ENCODE peak calls at places on chromosomes 2 and 18, in ten cellular contexts. A is mammary epithelial cell, P is Daoy, M is NCI-H1105 treated with DMSO at 0.1 percent for 48 hours, R is left colon, Y is brain microvascular endothelial cell, V is left kidney, C is dermis microvascular lymphatic vessel endothelial cell, B is AG04450, H is GM13976. T is an unnamed sample.

GRCh38 chr2:61179701-61180639 is 18.0 kb downstream of the C2orf74 start:
- DNase-seq in C (no peak), A (peak), P (peak), M (no peak), R (peak), B (no peak), Y (peak), V (no peak), H (no peak), T (no peak)

GRCh38 chr2:157838442-157839161 is 37.5 kb downstream of the ACVR1 start:
- DNase-seq in Y (peak), B (peak), P (peak), M (peak), V (peak), R (peak), A (peak), C (peak), H (no peak), T (peak)

GRCh38 chr2:168574856-168575630 is 119.0 kb downstream of the CERS6 start:
- DNase-seq in Y (no peak), P (no peak), M (no peak), R (no peak), C (no peak), A (peak), H (no peak), V (peak), B (no peak), T (peak)

GRCh38 chr2:11370377-11371098 is 26.1 kb upstream of the ROCK2 start:
- DNase-seq in R (peak), A (peak), C (no peak), H (no peak), V (peak), M (no peak), Y (no peak), P (peak), B (no peak), T (peak)

GRCh38 chr2:75553961-75554539 is 6.7 kb downstream of the EVA1A start:
- DNase-seq in V (peak), Y (no peak), C (no peak), B (no peak), R (no peak), M (no peak), A (no peak), P (no peak), H (no peak), T (no peak)

GRCh38 chr2:218478544-218478943 is 59.6 kb downstream of the VIL1 start:
- DNase-seq in Y (no peak), M (no peak), B (no peak), A (no peak), R (no peak), H (no peak), P (no peak), C (no peak), V (no peak), T (no peak)

GRCh38 chr18:60888225-60888624 is 445.0 kb upstream of the CDH20 start:
- DNase-seq in V (no peak), P (no peak), B (no peak), Y (no peak), M (no peak), R (no peak), A (no peak), H (no peak), C (no peak), T (no peak)

GRCh38 chr18:49813071-49813320 is 337 bp downstream of the ACAA2 start:
- DNase-seq in R (peak), M (peak), Y (peak), V (peak), P (peak), B (no peak), H (peak), A (peak), C (peak), T (peak)

GRCh38 chr2:103152556-103152955 is 390.7 kb downstream of the TMEM182 start:
- DNase-seq in B (no peak), V (no peak), R (no peak), A (no peak), P (peak), H (no peak), C (no peak), Y (no peak), M (no peak), T (peak)

GRCh38 chr18:3212636-3213035 is 7.1 kb downstream of the MYOM1 start:
- DNase-seq in H (no peak), R (no peak), Y (no peak), V (no peak), A (no peak), C (no peak), B (no peak), M (no peak), P (no peak), T (no peak)

GRCh38 chr2:193350509-193350908 is 1155.8 kb upstream of the TMEFF2 start:
- DNase-seq in R (no peak), H (no peak), B (no peak), A (no peak), V (no peak), C (no peak), Y (no peak), P (no peak), M (no peak), T (no peak)

GRCh38 chr2:19719540-19719939 is 182.2 kb downstream of the TTC32 start:
- DNase-seq in M (no peak), Y (no peak), V (no peak), R (no peak), H (no peak), B (no peak), C (no peak), A (no peak), P (no peak), T (no peak)

GRCh38 chr18:58887613-58887963 is 22.9 kb downstream of the ZNF532 start:
- DNase-seq in C (peak), R (peak), A (peak), P (peak), Y (peak), V (peak), M (no peak), H (no peak), B (no peak), T (no peak)

GRCh38 chr2:135189148-135189547 is 137.1 kb downstream of the RAB3GAP1 start:
- DNase-seq in P (no peak), H (no peak), A (no peak), M (no peak), B (no peak), R (no peak), V (no peak), C (no peak), Y (no peak), T (no peak)

GRCh38 chr18:8780227-8780626 is 74.9 kb downstream of the MTCL1 start:
- DNase-seq in A (no peak), H (no peak), C (no peak), B (no peak), R (no peak), M (no peak), Y (no peak), V (peak), P (no peak), T (no peak)

GRCh38 chr2:96898135-96898505 is 28.2 kb upstream of the SEMA4C start:
- DNase-seq in A (no peak), P (no peak), Y (no peak), M (no peak), B (no peak), C (no peak), V (no peak), R (no peak), H (no peak), T (no peak)

GRCh38 chr2:74430502-74430901 is 9.0 kb downstream of the WDR54 start:
- DNase-seq in C (no peak), M (no peak), H (no peak), V (no peak), Y (no peak), P (no peak), B (no peak), R (no peak), A (no peak), T (no peak)

GRCh38 chr18:79467126-79467525 is 71.4 kb downstream of the NFATC1 start:
- DNase-seq in A (no peak), M (no peak), Y (no peak), B (no peak), R (no peak), P (no peak), H (no peak), C (no peak), V (no peak), T (no peak)

GRCh38 chr18:9613550-9614400 is 584 bp downstream of the PPP4R1 start:
- DNase-seq in M (peak), R (peak), H (peak), B (no peak), C (peak), V (peak), Y (no peak), A (peak), P (peak), T (peak)

GRCh38 chr2:44943693-44944101 is 2.2 kb downstream of the SIX3 start:
- DNase-seq in P (no peak), C (no peak), B (no peak), Y (no peak), A (no peak), V (no peak), R (no peak), H (peak), M (no peak), T (no peak)

GRCh38 chr18:79857082-79857661 is 59.4 kb downstream of the KCNG2 start:
- DNase-seq in H (no peak), M (peak), R (no peak), Y (peak), A (peak), B (no peak), C (no peak), P (peak), V (no peak), T (no peak)

GRCh38 chr2:239725551-239725890 is 299.6 kb downstream of the NDUFA10 start:
- DNase-seq in Y (no peak), R (no peak), H (no peak), P (no peak), A (no peak), B (no peak), C (no peak), V (no peak), M (no peak), T (no peak)

GRCh38 chr2:221006084-221006483 is 566.0 kb downstream of the EPHA4 start:
- DNase-seq in B (no peak), P (no peak), C (no peak), V (no peak), Y (no peak), R (no peak), A (no peak), H (no peak), M (no peak), T (no peak)

GRCh38 chr2:200397785-200398184 is 91.3 kb downstream of the SPATS2L start:
- DNase-seq in B (no peak), V (no peak), A (peak), P (peak), C (no peak), Y (no peak), M (no peak), R (no peak), H (no peak), T (no peak)

GRCh38 chr2:42999391-42999811 is 207.0 kb upstream of the HAAO start:
- DNase-seq in M (no peak), Y (no peak), A (no peak), V (no peak), C (no peak), B (no peak), H (no peak), P (no peak), R (peak), T (peak)

GRCh38 chr18:41052625-41053024 is 902.4 kb upstream of the PIK3C3 start:
- DNase-seq in Y (no peak), A (no peak), V (no peak), C (no peak), B (no peak), P (no peak), H (no peak), M (no peak), R (no peak), T (no peak)

GRCh38 chr18:37188016-37188791 is 359.3 kb downstream of the KIAA1328 start:
- DNase-seq in C (no peak), Y (no peak), P (no peak), V (no peak), H (no peak), B (no peak), A (no peak), M (no peak), R (no peak), T (no peak)

GRCh38 chr2:187580462-187581124 is 26.4 kb upstream of the TFPI start:
- DNase-seq in P (peak), H (peak), R (no peak), M (peak), A (peak), B (peak), C (peak), Y (no peak), V (peak), T (peak)

GRCh38 chr2:180122874-180123273 is 115.8 kb upstream of the CWC22 start:
- DNase-seq in B (no peak), C (no peak), V (no peak), R (no peak), Y (peak), M (no peak), A (peak), P (no peak), H (no peak), T (no peak)

GRCh38 chr2:209391776-209392401 is 32.0 kb upstream of the MAP2 start:
- DNase-seq in V (no peak), R (no peak), Y (peak), A (peak), B (no peak), C (no peak), P (peak), H (no peak), M (no peak), T (no peak)

GRCh38 chr2:177714704-177715103 is 322.1 kb downstream of the AGPS start:
- DNase-seq in B (no peak), C (peak), P (no peak), Y (no peak), M (no peak), A (no peak), V (no peak), R (no peak), H (no peak), T (no peak)

T was measured in NCI-H345.